ENCODE peak calls at places on chromosomes 6 and 20, in five cellular contexts. S, L, J, E and N are unnamed samples.

GRCh38 chr20:49729780-49730179 is 16.1 kb upstream of the B4GALT5 start:
- DNase-seq in L (peak; percentile 82), S (no peak), E (no peak), J (no peak), N (no peak)

GRCh38 chr6:138004423-138005287 is 102.6 kb downstream of the PERP start:
- DNase-seq in L (peak; percentile 16), E (no peak), S (no peak), J (no peak), N (no peak)

GRCh38 chr6:39227476-39227875 is 1.8 kb downstream of the KCNK5 start:
- DNase-seq in E (no peak), S (no peak), J (no peak), L (no peak), N (no peak)

GRCh38 chr6:121890307-121890910 is 455.0 kb downstream of the GJA1 start:
- DNase-seq in J (no peak), E (no peak), S (no peak), L (no peak), N (no peak)

GRCh38 chr6:10719386-10720228 is 3.3 kb upstream of the TMEM14C start:
- DNase-seq in L (no peak), J (peak; percentile 80), S (peak; percentile 16), E (no peak), N (peak; percentile 27)

GRCh38 chr6:47090881-47091280 is 48.7 kb upstream of the ADGRF1 start:
- DNase-seq in L (no peak), S (no peak), E (no peak), J (no peak), N (no peak)

GRCh38 chr6:25972902-25973301 is 10.3 kb downstream of the TRIM38 start:
- DNase-seq in L (no peak), S (no peak), E (no peak), J (no peak), N (no peak)

GRCh38 chr6:26430787-26431186 is 9.5 kb upstream of the BTN3A3 start:
- DNase-seq in L (no peak), E (no peak), J (no peak), S (no peak), N (no peak)

GRCh38 chr6:138572200-138572875 is 73.0 kb upstream of the NHSL1 start:
- DNase-seq in L (peak; percentile 92), S (peak; percentile 82), E (no peak), J (peak; percentile 84), N (peak; percentile 26)

GRCh38 chr6:53321701-53322100 is 27.0 kb downstream of the ELOVL5 start:
- DNase-seq in E (no peak), J (no peak), S (no peak), L (no peak), N (no peak)

GRCh38 chr20:39036011-39036410 is 73.9 kb downstream of the DHX35 start:
- DNase-seq in S (no peak), L (peak; percentile 66), E (no peak), J (no peak), N (no peak)

GRCh38 chr20:36573798-36574277 is 441 bp downstream of the TGIF2 start:
- DNase-seq in E (no peak), J (peak; percentile 75), S (peak; percentile 54), L (no peak), N (peak; percentile 43)

GRCh38 chr6:37019065-37019450 is 13.6 kb downstream of the FGD2 start:
- DNase-seq in J (no peak), S (no peak), E (no peak), L (no peak), N (no peak)

GRCh38 chr20:10448270-10449156 is 13.4 kb downstream of the SLX4IP start:
- DNase-seq in E (no peak), J (no peak), L (peak; percentile 51), S (no peak), N (no peak)

GRCh38 chr6:74222768-74223321 is 526.8 kb downstream of the CD109 start:
- DNase-seq in S (no peak), L (peak; percentile 25), E (no peak), J (no peak), N (no peak)

GRCh38 chr6:68527691-68528090 is 107.4 kb upstream of the ADGRB3 start:
- DNase-seq in J (no peak), E (no peak), L (no peak), S (no peak), N (no peak)

GRCh38 chr20:528923-529594 is 14.5 kb downstream of the CSNK2A1 start:
- DNase-seq in S (no peak), E (peak; percentile 92), L (peak; percentile 83), J (no peak), N (no peak)

GRCh38 chr6:5125152-5126006 is 40.2 kb downstream of the PPP1R3G start:
- DNase-seq in J (no peak), E (no peak), S (no peak), L (peak; percentile 75), N (no peak)

GRCh38 chr20:58692579-58693225 is at the start of gene NPEPL1:
- DNase-seq in J (peak; percentile 91), S (peak; percentile 79), E (no peak), L (peak; percentile 78), N (peak; percentile 64)

GRCh38 chr6:7146079-7146828 is 38.5 kb downstream of the RREB1 start:
- DNase-seq in J (peak; percentile 65), S (peak; percentile 77), E (no peak), L (peak; percentile 79), N (no peak)

GRCh38 chr6:134908906-134909516 is 40.9 kb downstream of the ALDH8A1 start:
- DNase-seq in J (peak; percentile 82), L (peak; percentile 99), E (peak; percentile 90), S (peak; percentile 41), N (peak; percentile 90)

GRCh38 chr6:155521719-155522118 is 66.1 kb upstream of the NOX3 start:
- DNase-seq in E (no peak), J (no peak), L (peak; percentile 20), S (no peak), N (no peak)

GRCh38 chr6:144219056-144219685 is 66.0 kb upstream of the UTRN start:
- DNase-seq in J (no peak), E (no peak), L (peak; percentile 46), S (no peak), N (no peak)

GRCh38 chr20:21357851-21358250 is 39.5 kb downstream of the NKX2-4 start:
- DNase-seq in S (no peak), L (no peak), J (no peak), E (no peak), N (no peak)

GRCh38 chr20:31550099-31550498 is 35.9 kb downstream of the HM13 start:
- DNase-seq in J (peak; percentile 41), L (no peak), E (no peak), S (no peak), N (no peak)

GRCh38 chr6:21426841-21427490 is 166.6 kb upstream of the SOX4 start:
- DNase-seq in J (no peak), S (no peak), E (no peak), L (peak; percentile 48), N (no peak)

GRCh38 chr6:114740547-114740946 is 397.7 kb upstream of the HS3ST5 start:
- DNase-seq in J (no peak), S (no peak), E (no peak), L (peak; percentile 52), N (no peak)

GRCh38 chr20:40010483-40010882 is 678.6 kb downstream of the MAFB start:
- DNase-seq in S (no peak), J (no peak), L (no peak), E (no peak), N (no peak)

DNA sequence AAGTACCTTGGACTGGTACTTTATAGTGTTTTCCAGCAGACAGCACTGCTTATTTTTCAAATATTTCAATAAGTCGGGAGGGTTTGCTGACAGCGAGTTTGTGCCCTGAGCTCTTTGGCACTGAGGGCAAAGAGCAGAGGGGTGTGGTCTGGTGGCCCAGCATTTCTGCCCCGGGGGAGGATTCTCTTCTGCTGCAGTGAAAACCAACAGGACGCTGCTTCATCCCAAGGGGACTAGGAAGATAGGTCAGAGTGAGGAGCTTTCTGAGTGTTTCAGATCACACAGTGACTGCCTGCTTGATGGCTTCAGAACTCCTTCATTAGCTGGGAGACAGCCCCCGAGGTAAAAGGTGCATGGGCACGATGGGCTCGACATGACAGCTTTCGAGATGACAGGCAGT is 8.6 kb downstream of the ULBP2 start:
- DNase-seq in L (no peak), E (no peak), S (no peak), J (no peak), N (no peak)
- H3K27me3 ChIP-seq in L (peaks cover 33% of the 10 kb centered on the region), E (peaks cover 19% of the 10 kb centered on the region), S (peaks cover 82% of the 10 kb centered on the region), J (no peaks in the 10 kb centered on the region), N (peaks cover 42% of the 10 kb centered on the region)

DNA sequence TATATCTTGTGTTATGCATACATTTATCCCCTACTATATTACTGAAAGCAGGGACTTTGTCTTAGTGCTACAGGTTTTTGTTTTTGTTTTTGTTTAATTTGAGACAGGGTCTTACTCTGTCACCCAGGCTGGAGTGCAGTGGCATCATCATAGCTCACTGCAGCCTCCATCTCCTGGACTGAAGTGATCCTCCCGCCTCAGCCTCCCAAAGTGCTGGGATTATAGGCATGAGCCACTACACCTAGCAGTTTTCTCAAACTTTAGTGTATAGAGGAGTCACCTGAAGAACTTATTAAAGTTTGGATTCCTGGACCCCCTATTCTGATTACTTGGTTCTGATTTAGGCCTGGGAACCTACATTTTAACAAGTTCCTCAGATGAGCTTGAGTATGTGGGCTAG is 51.9 kb downstream of the CBFA2T2 start:
- DNase-seq in J (no peak), E (no peak), S (no peak), L (no peak), N (no peak)
- H3K9me3 ChIP-seq in J (no peaks in the 10 kb centered on the region), E (no peaks in the 10 kb centered on the region), S (no peaks in the 10 kb centered on the region), L (no peaks in the 10 kb centered on the region), N (no peaks in the 10 kb centered on the region)

GRCh38 chr20:33894798-33895197 is 83.7 kb downstream of the CHMP4B start:
- DNase-seq in J (no peak), L (peak; percentile 62), S (no peak), E (no peak), N (no peak)
- H3K27me3 ChIP-seq in J (no peaks in the 10 kb centered on the region), L (no peaks in the 10 kb centered on the region), S (no peaks in the 10 kb centered on the region), E (peaks cover 4% of the 10 kb centered on the region), N (no peaks in the 10 kb centered on the region)

GRCh38 chr20:15890358-15890982 is 682.8 kb downstream of the KIF16B start:
- DNase-seq in S (no peak), L (no peak), J (no peak), E (no peak), N (no peak)
- H3K9me3 ChIP-seq in S (no peaks in the 10 kb centered on the region), L (no peaks in the 10 kb centered on the region), J (no peaks in the 10 kb centered on the region), E (no peaks in the 10 kb centered on the region), N (no peaks in the 10 kb centered on the region)